ENCODE peak calls at places on chromosomes 3 and 15, in six cellular contexts. One of them, this sample, is unnamed. For H3F3A, the result is how much of the 10 kb centered on the place peaks cover.

GRCh38 chr3:100158877-100159563 is 44.7 kb upstream of the FILIP1L start:
- DNase-seq in PC-9: no peak
- DNase-seq in neural progenitor cell: no peak
- DNase-seq in GM23248: peak
- DNase-seq in GM23338: no peak
- DNase-seq in SK-N-SH: peak
- DNase-seq in this sample: no peak

GRCh38 chr3:76438971-76439370 is 600.9 kb upstream of the ROBO2 start:
- DNase-seq in PC-9: no peak
- DNase-seq in neural progenitor cell: no peak
- DNase-seq in GM23248: peak
- DNase-seq in GM23338: no peak
- DNase-seq in SK-N-SH: no peak
- DNase-seq in this sample: peak

GRCh38 chr3:46584598-46585467 is 18.7 kb upstream of the LRRC2 start:
- DNase-seq in PC-9: no peak
- DNase-seq in neural progenitor cell: no peak
- DNase-seq in GM23248: no peak
- DNase-seq in GM23338: no peak
- DNase-seq in SK-N-SH: no peak
- DNase-seq in this sample: no peak

GRCh38 chr15:74367296-74367854 is at the start of gene CYP11A1:
- DNase-seq in PC-9: no peak
- DNase-seq in neural progenitor cell: no peak
- DNase-seq in GM23248: no peak
- DNase-seq in GM23338: no peak
- DNase-seq in SK-N-SH: no peak
- DNase-seq in this sample: no peak

GRCh38 chr3:193853511-193854219 is 260.7 kb downstream of the OPA1 start:
- DNase-seq in PC-9: peak
- DNase-seq in neural progenitor cell: no peak
- DNase-seq in GM23248: no peak
- DNase-seq in GM23338: no peak
- DNase-seq in SK-N-SH: no peak
- DNase-seq in this sample: no peak

GRCh38 chr3:172096881-172097420 is 57.6 kb downstream of the FNDC3B start:
- DNase-seq in PC-9: peak
- DNase-seq in neural progenitor cell: peak
- DNase-seq in GM23248: peak
- DNase-seq in GM23338: peak
- DNase-seq in SK-N-SH: no peak
- DNase-seq in this sample: peak

GRCh38 chr15:53844634-53845033 is 85.2 kb upstream of the WDR72 start:
- DNase-seq in PC-9: no peak
- DNase-seq in neural progenitor cell: no peak
- DNase-seq in GM23248: no peak
- DNase-seq in GM23338: no peak
- DNase-seq in SK-N-SH: no peak
- DNase-seq in this sample: no peak

GRCh38 chr3:117628896-117629295 is 919.3 kb downstream of the TUSC7 start:
- DNase-seq in PC-9: no peak
- DNase-seq in neural progenitor cell: no peak
- DNase-seq in GM23248: peak
- DNase-seq in GM23338: no peak
- DNase-seq in SK-N-SH: peak
- DNase-seq in this sample: peak

GRCh38 chr15:38684461-38685000 is 119.9 kb upstream of the RASGRP1 start:
- DNase-seq in PC-9: no peak
- DNase-seq in neural progenitor cell: no peak
- DNase-seq in GM23248: no peak
- DNase-seq in GM23338: no peak
- DNase-seq in SK-N-SH: no peak
- DNase-seq in this sample: no peak

GRCh38 chr3:77372018-77372417 is 332.1 kb downstream of the ROBO2 start:
- DNase-seq in PC-9: no peak
- DNase-seq in neural progenitor cell: no peak
- DNase-seq in GM23248: no peak
- DNase-seq in GM23338: no peak
- DNase-seq in SK-N-SH: no peak
- DNase-seq in this sample: no peak

GRCh38 chr3:153070153-153070868 is 91.7 kb upstream of the RAP2B start:
- DNase-seq in PC-9: no peak
- DNase-seq in neural progenitor cell: no peak
- DNase-seq in GM23248: peak
- DNase-seq in GM23338: no peak
- DNase-seq in SK-N-SH: no peak
- DNase-seq in this sample: peak

DNA sequence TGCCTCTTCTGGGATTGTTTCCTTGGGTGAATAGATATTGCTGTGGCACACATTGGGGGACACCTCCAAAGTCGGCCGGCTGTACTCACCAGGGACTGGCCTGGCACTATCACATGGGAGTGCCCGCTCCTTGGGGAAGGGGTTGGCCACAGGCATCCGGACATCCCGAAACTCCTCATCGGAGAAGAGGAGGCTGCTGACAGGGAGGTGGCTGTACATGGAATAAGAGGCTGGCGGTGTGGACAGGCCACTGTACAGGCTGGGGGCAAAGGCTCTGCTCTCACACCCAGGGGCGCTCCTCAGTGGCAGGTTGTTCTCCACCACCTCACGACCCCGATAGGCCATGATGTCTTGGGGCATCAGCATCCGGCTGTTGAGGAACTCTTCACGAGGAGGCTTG is 15.7 kb downstream of the BCL6 start:
- DNase-seq in PC-9: no peak
- DNase-seq in neural progenitor cell: no peak
- DNase-seq in GM23248: no peak
- DNase-seq in GM23338: no peak
- DNase-seq in SK-N-SH: no peak
- DNase-seq in this sample: no peak
- H3F3A ChIP-seq in PC-9: under half
- H3F3A ChIP-seq in neural progenitor cell: under half
- H3F3A ChIP-seq in GM23248: under half
- H3F3A ChIP-seq in GM23338: under half
- H3F3A ChIP-seq in SK-N-SH: under half
- H3F3A ChIP-seq in this sample: under half

GRCh38 chr3:177084616-177085015 is 112.7 kb downstream of the TBL1XR1 start:
- DNase-seq in PC-9: no peak
- DNase-seq in neural progenitor cell: no peak
- DNase-seq in GM23248: no peak
- DNase-seq in GM23338: no peak
- DNase-seq in SK-N-SH: no peak
- DNase-seq in this sample: no peak
- H3F3A ChIP-seq in PC-9: under half
- H3F3A ChIP-seq in neural progenitor cell: under half
- H3F3A ChIP-seq in GM23248: under half
- H3F3A ChIP-seq in GM23338: under half
- H3F3A ChIP-seq in SK-N-SH: under half
- H3F3A ChIP-seq in this sample: under half

GRCh38 chr15:94239474-94239873 is 8.1 kb downstream of the MCTP2 start:
- DNase-seq in PC-9: no peak
- DNase-seq in neural progenitor cell: no peak
- DNase-seq in GM23248: no peak
- DNase-seq in GM23338: no peak
- DNase-seq in SK-N-SH: no peak
- DNase-seq in this sample: no peak

GRCh38 chr15:94236638-94237037 is 5.3 kb downstream of the MCTP2 start:
- DNase-seq in PC-9: no peak
- DNase-seq in neural progenitor cell: no peak
- DNase-seq in GM23248: no peak
- DNase-seq in GM23338: no peak
- DNase-seq in SK-N-SH: no peak
- DNase-seq in this sample: no peak

GRCh38 chr15:94235681-94236080 is 4.3 kb downstream of the MCTP2 start:
- DNase-seq in PC-9: no peak
- DNase-seq in neural progenitor cell: no peak
- DNase-seq in GM23248: no peak
- DNase-seq in GM23338: no peak
- DNase-seq in SK-N-SH: no peak
- DNase-seq in this sample: no peak

GRCh38 chr15:94238539-94239118 is 7.3 kb downstream of the MCTP2 start:
- DNase-seq in PC-9: no peak
- DNase-seq in neural progenitor cell: no peak
- DNase-seq in GM23248: no peak
- DNase-seq in GM23338: no peak
- DNase-seq in SK-N-SH: no peak
- DNase-seq in this sample: peak

DNA sequence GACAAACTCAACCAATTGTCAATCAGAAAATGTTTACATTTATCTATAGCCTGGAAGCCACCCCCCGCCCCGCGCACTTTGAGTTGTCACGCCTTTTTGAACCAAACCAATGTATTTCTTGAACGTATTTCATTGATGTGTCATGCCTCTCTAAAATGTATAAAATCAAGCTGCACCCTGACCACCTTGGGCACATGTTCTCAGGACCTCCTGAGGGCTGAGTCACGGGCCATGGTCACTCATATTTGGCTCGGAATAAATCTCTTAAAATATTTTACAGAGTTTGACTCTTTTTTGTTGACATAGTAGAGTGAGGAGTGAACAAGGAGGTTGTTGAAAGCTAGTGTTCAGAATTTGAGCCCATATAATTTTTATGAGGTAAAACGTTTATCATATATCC is 6.5 kb downstream of the MCTP2 start:
- DNase-seq in PC-9: no peak
- DNase-seq in neural progenitor cell: no peak
- DNase-seq in GM23248: no peak
- DNase-seq in GM23338: no peak
- DNase-seq in SK-N-SH: no peak
- DNase-seq in this sample: no peak
- H3F3A ChIP-seq in PC-9: under half
- H3F3A ChIP-seq in neural progenitor cell: under half
- H3F3A ChIP-seq in GM23248: under half
- H3F3A ChIP-seq in GM23338: under half
- H3F3A ChIP-seq in SK-N-SH: under half
- H3F3A ChIP-seq in this sample: under half

DNA sequence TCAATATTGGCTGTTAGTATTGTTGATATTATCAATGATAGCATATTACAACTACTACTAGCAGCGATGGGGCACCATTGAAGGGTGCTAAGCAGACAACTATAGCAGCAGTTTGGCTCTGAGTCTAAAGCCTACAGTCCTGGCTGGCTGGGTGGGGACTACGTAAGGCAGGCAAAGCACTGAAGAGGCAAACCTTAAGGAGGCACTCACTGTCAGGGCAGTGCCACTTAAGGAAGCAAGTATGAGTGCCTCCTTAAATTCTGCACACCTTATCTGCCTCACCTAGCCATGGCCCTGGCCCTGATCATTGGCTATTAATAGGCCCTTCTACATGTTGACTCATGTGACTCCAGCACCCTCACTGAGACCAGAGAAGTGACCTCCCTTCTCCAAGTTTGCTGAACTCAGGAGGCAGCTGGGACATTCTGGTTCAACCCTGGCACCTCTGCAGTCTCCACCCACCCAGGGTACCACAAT is 20.6 kb downstream of the CDCP1 start:
- DNase-seq in PC-9: peak
- DNase-seq in neural progenitor cell: no peak
- DNase-seq in GM23248: no peak
- DNase-seq in GM23338: no peak
- DNase-seq in SK-N-SH: no peak
- DNase-seq in this sample: peak
- H3F3A ChIP-seq in PC-9: half or more
- H3F3A ChIP-seq in neural progenitor cell: under half
- H3F3A ChIP-seq in GM23248: under half
- H3F3A ChIP-seq in GM23338: under half
- H3F3A ChIP-seq in SK-N-SH: under half
- H3F3A ChIP-seq in this sample: under half

GRCh38 chr3:31580645-31581044 is 47.9 kb downstream of the STT3B start:
- DNase-seq in PC-9: no peak
- DNase-seq in neural progenitor cell: no peak
- DNase-seq in GM23248: no peak
- DNase-seq in GM23338: no peak
- DNase-seq in SK-N-SH: no peak
- DNase-seq in this sample: no peak

GRCh38 chr3:31581660-31582059 is 48.9 kb downstream of the STT3B start:
- DNase-seq in PC-9: no peak
- DNase-seq in neural progenitor cell: no peak
- DNase-seq in GM23248: peak
- DNase-seq in GM23338: no peak
- DNase-seq in SK-N-SH: no peak
- DNase-seq in this sample: no peak

GRCh38 chr3:31576521-31576920 is 43.8 kb downstream of the STT3B start:
- DNase-seq in PC-9: no peak
- DNase-seq in neural progenitor cell: no peak
- DNase-seq in GM23248: no peak
- DNase-seq in GM23338: no peak
- DNase-seq in SK-N-SH: no peak
- DNase-seq in this sample: no peak

GRCh38 chr3:31577232-31577631 is 44.5 kb downstream of the STT3B start:
- DNase-seq in PC-9: no peak
- DNase-seq in neural progenitor cell: no peak
- DNase-seq in GM23248: no peak
- DNase-seq in GM23338: no peak
- DNase-seq in SK-N-SH: no peak
- DNase-seq in this sample: no peak

GRCh38 chr3:31579828-31580227 is 47.1 kb downstream of the STT3B start:
- DNase-seq in PC-9: no peak
- DNase-seq in neural progenitor cell: no peak
- DNase-seq in GM23248: no peak
- DNase-seq in GM23338: no peak
- DNase-seq in SK-N-SH: no peak
- DNase-seq in this sample: no peak
- H3F3A ChIP-seq in PC-9: under half
- H3F3A ChIP-seq in neural progenitor cell: under half
- H3F3A ChIP-seq in GM23248: under half
- H3F3A ChIP-seq in GM23338: under half
- H3F3A ChIP-seq in SK-N-SH: under half
- H3F3A ChIP-seq in this sample: under half

GRCh38 chr3:163185721-163186350 is 1689.2 kb downstream of the OTOL1 start:
- DNase-seq in PC-9: no peak
- DNase-seq in neural progenitor cell: no peak
- DNase-seq in GM23248: no peak
- DNase-seq in GM23338: no peak
- DNase-seq in SK-N-SH: no peak
- DNase-seq in this sample: no peak
- H3F3A ChIP-seq in PC-9: under half
- H3F3A ChIP-seq in neural progenitor cell: under half
- H3F3A ChIP-seq in GM23248: under half
- H3F3A ChIP-seq in GM23338: under half
- H3F3A ChIP-seq in SK-N-SH: under half
- H3F3A ChIP-seq in this sample: under half

GRCh38 chr15:59611277-59612260 is at the start of gene GCNT3:
- DNase-seq in PC-9: no peak
- DNase-seq in neural progenitor cell: no peak
- DNase-seq in GM23248: peak
- DNase-seq in GM23338: no peak
- DNase-seq in SK-N-SH: no peak
- DNase-seq in this sample: no peak
- H3F3A ChIP-seq in PC-9: under half
- H3F3A ChIP-seq in neural progenitor cell: under half
- H3F3A ChIP-seq in GM23248: under half
- H3F3A ChIP-seq in GM23338: under half
- H3F3A ChIP-seq in SK-N-SH: under half
- H3F3A ChIP-seq in this sample: under half

This sample was measured in MM.1S.